ENCODE peak calls at places on chromosomes 4 and X, in six cellular contexts. X, T, E, J, K and Q are unnamed samples.

GRCh38 chr4:5003372-5003857 is 15.8 kb downstream of the CYTL1 start:
- DNase-seq in X (no peak), T (no peak), K (no peak), E (no peak), J (no peak), Q (no peak)

GRCh38 chrX:111568356-111568755 is 56.9 kb downstream of the SERTM2 start:
- DNase-seq in K (no peak), E (no peak), T (no peak), X (no peak), J (no peak), Q (peak; percentile 4)

GRCh38 chrX:46770817-46771163 is 11.9 kb upstream of the SLC9A7 start:
- DNase-seq in K (no peak), J (no peak), E (no peak), X (no peak), T (no peak), Q (no peak)

GRCh38 chr4:101175896-101176676 is 171.2 kb downstream of the PPP3CA start:
- DNase-seq in X (no peak), K (no peak), E (no peak), T (no peak), J (no peak), Q (no peak)

GRCh38 chrX:79195027-79195426 is 50.5 kb downstream of the GPR174 start:
- DNase-seq in J (no peak), X (no peak), T (no peak), E (no peak), K (no peak), Q (no peak)

GRCh38 chr4:173529505-173530325 is at the start of gene HAND2:
- DNase-seq in X (peak; percentile 81), E (no peak), K (no peak), T (peak; percentile 61), J (no peak), Q (peak; percentile 51)

GRCh38 chrX:387729-388128 is 1.0 kb upstream of the PPP2R3B start:
- DNase-seq in T (no peak), X (no peak), E (no peak), J (no peak), K (no peak), Q (no peak)

GRCh38 chrX:42752730-42753129 is 25.2 kb downstream of the PPP1R2C start:
- DNase-seq in J (no peak), T (no peak), K (no peak), X (peak; percentile 6), E (no peak), Q (no peak)

GRCh38 chrX:129318375-129318774 is 204.9 kb downstream of the SMARCA1 start:
- DNase-seq in T (no peak), J (peak; percentile 11), E (no peak), X (no peak), K (no peak), Q (peak; percentile 4)

GRCh38 chrX:50202539-50202938 is 1.7 kb upstream of the AKAP4 start:
- DNase-seq in J (no peak), K (no peak), X (no peak), T (no peak), E (no peak), Q (no peak)

GRCh38 chr4:17623451-17624001 is 9.1 kb downstream of the MED28 start:
- DNase-seq in E (no peak), X (no peak), T (no peak), K (no peak), J (no peak), Q (no peak)

GRCh38 chrX:56975611-56976010 is 19.7 kb downstream of the SPIN3 start:
- DNase-seq in J (no peak), T (no peak), X (no peak), K (no peak), E (no peak), Q (no peak)

GRCh38 chr4:156290811-156291210 is 337.1 kb upstream of the CTSO start:
- DNase-seq in X (no peak), J (no peak), E (no peak), K (no peak), T (no peak), Q (no peak)

GRCh38 chrX:123909498-123909897 is 49.6 kb downstream of the XIAP start:
- DNase-seq in X (no peak), K (no peak), T (no peak), E (no peak), J (no peak), Q (no peak)

GRCh38 chr4:56619160-56619559 is 61.9 kb downstream of the HOPX start:
- DNase-seq in J (peak; percentile 34), X (no peak), E (no peak), T (no peak), K (no peak), Q (no peak)

GRCh38 chrX:15163131-15163530 is 106.8 kb downstream of the ASB9 start:
- DNase-seq in X (no peak), E (no peak), K (no peak), T (no peak), J (no peak), Q (no peak)

GRCh38 chrX:137441711-137442110 is 124.2 kb upstream of the ZIC3 start:
- DNase-seq in J (no peak), T (no peak), E (no peak), X (no peak), K (no peak), Q (no peak)

GRCh38 chr4:145868637-145869409 is 69.8 kb downstream of the ZNF827 start:
- DNase-seq in T (no peak), E (no peak), X (no peak), J (peak; percentile 72), K (no peak), Q (no peak)

GRCh38 chr4:133938061-133938460 is 263.5 kb downstream of the PABPC4L start:
- DNase-seq in T (no peak), J (no peak), X (no peak), K (no peak), E (no peak), Q (no peak)

GRCh38 chrX:47129879-47130358 is 14.6 kb downstream of the NDUFB11 start:
- DNase-seq in T (no peak), K (no peak), X (no peak), J (no peak), E (no peak), Q (no peak)

GRCh38 chrX:131818297-131818936 is 204.7 kb upstream of the STK26 start:
- DNase-seq in E (no peak), K (no peak), T (no peak), X (no peak), J (no peak), Q (no peak)

GRCh38 chrX:131816551-131817136 is 206.5 kb upstream of the STK26 start:
- DNase-seq in K (peak; percentile 92), T (no peak), E (no peak), X (no peak), J (peak; percentile 35), Q (no peak)

GRCh38 chrX:131812847-131813825 is 210.0 kb upstream of the STK26 start:
- DNase-seq in K (peak; percentile 93), T (no peak), J (peak; percentile 62), X (no peak), E (no peak), Q (no peak)
- TF ChIP-seq CTCF in K (no peak), T (no peak), J (no peak), X (peak; percentile 18), E (no peak), Q (no peak)

GRCh38 chrX:103464774-103465117 is 54.5 kb downstream of the RAB40A start:
- DNase-seq in E (peak; percentile 72), X (peak; percentile 39), J (peak; percentile 70), T (peak; percentile 72), K (peak; percentile 91), Q (peak; percentile 73)

GRCh38 chrX:103467870-103468269 is 51.4 kb downstream of the RAB40A start:
- DNase-seq in J (no peak), X (no peak), T (no peak), E (no peak), K (no peak), Q (no peak)

GRCh38 chrX:103461156-103461555 is 58.1 kb downstream of the RAB40A start:
- DNase-seq in J (no peak), K (no peak), T (no peak), X (no peak), E (no peak), Q (no peak)

GRCh38 chrX:103467156-103467555 is 52.1 kb downstream of the RAB40A start:
- DNase-seq in E (no peak), J (no peak), X (no peak), T (no peak), K (no peak), Q (no peak)

DNA sequence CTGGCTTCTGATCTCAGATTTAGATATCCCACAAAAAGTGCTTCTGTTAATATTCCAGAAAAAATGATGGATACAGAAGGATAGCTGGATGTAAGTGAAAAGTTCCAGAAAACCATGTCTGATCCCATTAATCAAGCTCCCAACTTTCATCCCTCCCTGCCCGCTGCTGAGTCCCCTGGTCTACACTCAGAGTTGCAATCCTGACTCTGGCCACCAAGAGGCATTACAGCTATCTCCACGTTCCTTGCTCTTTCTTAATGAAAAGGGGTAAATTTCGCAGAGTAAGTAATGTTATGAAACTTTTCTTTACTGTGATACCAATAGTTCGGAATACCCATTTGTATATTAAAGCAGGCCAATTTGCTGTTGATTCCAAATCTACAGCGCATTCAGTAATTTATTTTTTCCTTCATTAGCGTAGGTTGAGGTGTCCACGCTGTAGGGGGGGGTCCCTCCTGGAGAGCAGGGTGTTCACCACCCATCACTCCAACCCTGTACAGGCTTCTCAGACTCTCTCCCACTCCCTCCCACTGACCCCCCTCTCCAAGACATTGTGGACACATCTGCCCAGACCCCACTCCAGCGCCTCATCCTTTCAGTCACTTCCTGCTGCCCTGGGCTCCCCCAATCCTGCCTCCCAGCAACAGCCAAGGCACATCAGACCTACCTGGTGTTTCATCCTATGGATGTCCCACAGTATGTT is 55.1 kb downstream of the RAB40A start:
- DNase-seq in K (no peak), E (no peak), X (no peak), J (peak; percentile 11), T (peak; percentile 37), Q (peak; percentile 22)
- TF ChIP-seq CTCF in K (no peak), E (no peak), X (no peak), J (peak; percentile 34), T (no peak), Q (no peak)

GRCh38 chr4:118835896-118836762 is at the start of gene SEC24D:
- DNase-seq in T (peak; percentile 95), E (peak; percentile 91), X (peak; percentile 92), K (peak; percentile 96), J (peak; percentile 90), Q (peak; percentile 98)
- TF ChIP-seq CTCF in T (peak; percentile 32), E (no peak), X (no peak), K (no peak), J (no peak), Q (peak; percentile 58)

DNA sequence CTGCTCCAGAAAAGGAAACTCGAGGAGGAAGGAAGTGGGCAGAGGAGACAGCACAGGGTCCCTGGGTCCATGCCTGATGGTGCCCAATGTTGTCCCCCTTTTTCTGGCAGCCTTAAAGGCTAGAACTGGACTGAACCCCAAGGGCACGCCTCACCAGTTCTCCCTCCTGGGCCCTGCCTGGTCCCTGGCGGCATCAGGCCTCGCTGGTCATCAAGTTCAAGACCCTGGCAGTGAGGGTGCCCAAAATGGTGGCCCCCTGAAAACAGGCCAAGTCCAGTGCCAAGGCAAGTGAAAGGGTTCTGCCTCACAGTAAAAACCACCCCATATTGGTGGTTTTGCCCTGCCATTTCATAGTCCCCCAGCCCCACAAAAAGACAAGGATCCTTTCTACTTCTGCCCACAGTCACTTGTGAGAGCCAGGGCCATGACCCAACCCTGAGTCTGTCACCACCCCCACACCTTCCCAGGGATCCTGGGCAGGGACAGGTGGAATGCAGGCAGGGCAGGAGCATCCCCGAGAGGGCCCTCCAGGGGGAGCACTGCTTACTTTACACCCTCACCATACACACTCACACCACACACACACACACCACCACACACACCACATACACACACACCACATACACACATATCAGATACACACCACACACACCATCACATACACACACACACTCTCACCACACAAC is 107.6 kb downstream of the DCTD start:
- DNase-seq in J (no peak), X (no peak), E (no peak), T (no peak), K (no peak), Q (peak; percentile 21)
- TF ChIP-seq CTCF in J (peak; percentile 28), X (no peak), E (no peak), T (no peak), K (no peak), Q (no peak)